ENCODE peak calls at places on chromosomes 13 and 19, in five cellular contexts. V is astrocyte of the cerebellum; T is effector CD4-positive, alpha-beta T cell; Y is tibial nerve; H is stomach. K is an unnamed sample.

GRCh38 chr13:98103531-98103930 is 39.4 kb upstream of the FARP1 start:
- DNase-seq in V (no peak), T (no peak), Y (no peak), H (no peak), K (no peak)

GRCh38 chr19:4295972-4296771 is 6.0 kb downstream of the TMIGD2 start:
- DNase-seq in V (no peak), T (no peak), Y (no peak), H (peak), K (no peak)

GRCh38 chr19:45528149-45528743 is 21.0 kb downstream of the VASP start:
- DNase-seq in V (no peak), T (no peak), Y (no peak), H (no peak), K (no peak)

GRCh38 chr13:78742659-78743058 is 83.7 kb upstream of the OBI1 start:
- DNase-seq in V (no peak), T (no peak), Y (no peak), H (no peak), K (no peak)

GRCh38 chr19:8423821-8424223 is 10.7 kb downstream of the MARCHF2 start:
- DNase-seq in V (peak), T (no peak), Y (peak), H (peak), K (peak)

GRCh38 chr19:4636151-4636717 is 3.1 kb upstream of the TNFAIP8L1 start:
- DNase-seq in V (no peak), T (peak), Y (peak), H (peak), K (peak)

GRCh38 chr13:53612200-53612599 is 583.6 kb downstream of the OLFM4 start:
- DNase-seq in V (no peak), T (no peak), Y (no peak), H (no peak), K (no peak)

GRCh38 chr19:1213391-1214286 is 8.1 kb downstream of the STK11 start:
- DNase-seq in V (no peak), T (peak), Y (no peak), H (peak), K (peak)

GRCh38 chr19:4584670-4585460 is 25.4 kb upstream of the SEMA6B start:
- DNase-seq in V (no peak), T (no peak), Y (no peak), H (no peak), K (no peak)

GRCh38 chr19:10554760-10555612 is 10.8 kb downstream of the KRI1 start:
- DNase-seq in V (no peak), T (no peak), Y (no peak), H (no peak), K (no peak)

GRCh38 chr13:45861352-45861751 is 9.8 kb upstream of the SIAH3 start:
- DNase-seq in V (no peak), T (no peak), Y (no peak), H (no peak), K (no peak)

GRCh38 chr13:38687246-38688229 is 661 bp downstream of the FREM2 start:
- DNase-seq in V (no peak), T (no peak), Y (no peak), H (no peak), K (no peak)

GRCh38 chr13:49814551-49815270 is 22.2 kb upstream of the KPNA3 start:
- DNase-seq in V (no peak), T (no peak), Y (no peak), H (no peak), K (no peak)

GRCh38 chr13:102847272-102848234 is 1.7 kb downstream of the ERCC5 start:
- DNase-seq in V (no peak), T (no peak), Y (no peak), H (no peak), K (no peak)